ENCODE peak calls at places on chromosomes 4 and X, in seven cellular contexts. One of them, this sample, is unnamed.
A peak's percentile ranks its signal among the peaks of the same experiment; 100 is the strongest.

GRCh38 chr4:89283975-89284556 is 23.5 kb downstream of the GPRIN3 start:
- DNase-seq in neural progenitor cell: no peak
- DNase-seq in tibial artery: no peak
- DNase-seq in uterus: no peak
- DNase-seq in body of pancreas: no peak
- DNase-seq in endothelial cell of umbilical vein: no peak
- DNase-seq in CD4-positive, alpha-beta T cell: no peak
- DNase-seq in this sample: no peak

GRCh38 chrX:2360731-2361130 is 140.0 kb downstream of the DHRSX start:
- DNase-seq in endothelial cell of umbilical vein: peak; percentile 38
- DNase-seq in body of pancreas: peak; percentile 6
- DNase-seq in uterus: no peak
- DNase-seq in tibial artery: no peak
- DNase-seq in neural progenitor cell: no peak
- DNase-seq in CD4-positive, alpha-beta T cell: no peak
- DNase-seq in this sample: no peak

GRCh38 chr4:174690665-174691064 is 138.4 kb downstream of the GLRA3 start:
- DNase-seq in uterus: no peak
- DNase-seq in CD4-positive, alpha-beta T cell: no peak
- DNase-seq in body of pancreas: no peak
- DNase-seq in endothelial cell of umbilical vein: no peak
- DNase-seq in neural progenitor cell: no peak
- DNase-seq in tibial artery: no peak
- DNase-seq in this sample: no peak

GRCh38 chr4:102663073-102663472 is 97.7 kb downstream of the MANBA start:
- DNase-seq in body of pancreas: no peak
- DNase-seq in endothelial cell of umbilical vein: no peak
- DNase-seq in uterus: no peak
- DNase-seq in CD4-positive, alpha-beta T cell: no peak
- DNase-seq in neural progenitor cell: no peak
- DNase-seq in tibial artery: no peak
- DNase-seq in this sample: no peak

GRCh38 chr4:69563424-69563823 is 67.7 kb upstream of the UGT2B4 start:
- DNase-seq in body of pancreas: no peak
- DNase-seq in tibial artery: no peak
- DNase-seq in CD4-positive, alpha-beta T cell: no peak
- DNase-seq in endothelial cell of umbilical vein: no peak
- DNase-seq in neural progenitor cell: no peak
- DNase-seq in uterus: no peak
- DNase-seq in this sample: no peak

GRCh38 chr4:56129431-56129861 is 180.7 kb downstream of the CEP135 start:
- DNase-seq in neural progenitor cell: peak; percentile 24
- DNase-seq in tibial artery: no peak
- DNase-seq in body of pancreas: peak; percentile 16
- DNase-seq in CD4-positive, alpha-beta T cell: no peak
- DNase-seq in uterus: no peak
- DNase-seq in endothelial cell of umbilical vein: no peak
- DNase-seq in this sample: peak; percentile 64

GRCh38 chr4:5940470-5941203 is 47.8 kb upstream of the CRMP1 start:
- DNase-seq in body of pancreas: no peak
- DNase-seq in neural progenitor cell: peak; percentile 46
- DNase-seq in tibial artery: no peak
- DNase-seq in CD4-positive, alpha-beta T cell: no peak
- DNase-seq in uterus: no peak
- DNase-seq in endothelial cell of umbilical vein: no peak
- DNase-seq in this sample: no peak

GRCh38 chr4:3420606-3420955 is 21.2 kb upstream of the HGFAC start:
- DNase-seq in neural progenitor cell: no peak
- DNase-seq in body of pancreas: no peak
- DNase-seq in tibial artery: no peak
- DNase-seq in CD4-positive, alpha-beta T cell: no peak
- DNase-seq in endothelial cell of umbilical vein: no peak
- DNase-seq in uterus: no peak
- DNase-seq in this sample: peak; percentile 60

GRCh38 chr4:78862314-78862737 is 76.9 kb downstream of the PAQR3 start:
- DNase-seq in tibial artery: no peak
- DNase-seq in uterus: no peak
- DNase-seq in neural progenitor cell: no peak
- DNase-seq in CD4-positive, alpha-beta T cell: no peak
- DNase-seq in body of pancreas: no peak
- DNase-seq in endothelial cell of umbilical vein: no peak
- DNase-seq in this sample: no peak

GRCh38 chr4:24473309-24473721 is 111.0 kb downstream of the DHX15 start:
- DNase-seq in neural progenitor cell: peak; percentile 56
- DNase-seq in CD4-positive, alpha-beta T cell: no peak
- DNase-seq in tibial artery: no peak
- DNase-seq in endothelial cell of umbilical vein: no peak
- DNase-seq in body of pancreas: peak; percentile 10
- DNase-seq in uterus: peak; percentile 23
- DNase-seq in this sample: no peak

GRCh38 chrX:114582698-114583395 is 1.0 kb upstream of the HTR2C start:
- DNase-seq in tibial artery: no peak
- DNase-seq in uterus: no peak
- DNase-seq in neural progenitor cell: peak; percentile 58
- DNase-seq in endothelial cell of umbilical vein: no peak
- DNase-seq in CD4-positive, alpha-beta T cell: no peak
- DNase-seq in body of pancreas: no peak
- DNase-seq in this sample: no peak

GRCh38 chr4:153169811-153170210 is 34.4 kb upstream of the TRIM2 start:
- DNase-seq in body of pancreas: no peak
- DNase-seq in uterus: no peak
- DNase-seq in neural progenitor cell: no peak
- DNase-seq in endothelial cell of umbilical vein: no peak
- DNase-seq in CD4-positive, alpha-beta T cell: no peak
- DNase-seq in tibial artery: no peak
- DNase-seq in this sample: no peak

GRCh38 chr4:154491731-154492249 is at the start of gene DCHS2:
- DNase-seq in tibial artery: no peak
- DNase-seq in uterus: peak; percentile 53
- DNase-seq in neural progenitor cell: peak; percentile 74
- DNase-seq in endothelial cell of umbilical vein: no peak
- DNase-seq in body of pancreas: no peak
- DNase-seq in CD4-positive, alpha-beta T cell: no peak
- DNase-seq in this sample: peak; percentile 78

GRCh38 chr4:173461170-173461569 is 62.3 kb upstream of the SCRG1 start:
- DNase-seq in tibial artery: no peak
- DNase-seq in uterus: no peak
- DNase-seq in CD4-positive, alpha-beta T cell: no peak
- DNase-seq in body of pancreas: no peak
- DNase-seq in endothelial cell of umbilical vein: no peak
- DNase-seq in neural progenitor cell: no peak
- DNase-seq in this sample: no peak

GRCh38 chrX:139924069-139924695 is 8.7 kb downstream of the ATP11C start:
- DNase-seq in uterus: no peak
- DNase-seq in neural progenitor cell: no peak
- DNase-seq in endothelial cell of umbilical vein: peak; percentile 52
- DNase-seq in CD4-positive, alpha-beta T cell: no peak
- DNase-seq in tibial artery: no peak
- DNase-seq in body of pancreas: no peak
- DNase-seq in this sample: no peak

GRCh38 chrX:20244936-20245335 is 21.8 kb downstream of the RPS6KA3 start:
- DNase-seq in body of pancreas: no peak
- DNase-seq in CD4-positive, alpha-beta T cell: no peak
- DNase-seq in neural progenitor cell: no peak
- DNase-seq in endothelial cell of umbilical vein: no peak
- DNase-seq in tibial artery: no peak
- DNase-seq in uterus: no peak
- DNase-seq in this sample: no peak

GRCh38 chr4:684611-685010 is 4.3 kb downstream of the SLC49A3 start:
- DNase-seq in uterus: no peak
- DNase-seq in body of pancreas: no peak
- DNase-seq in tibial artery: no peak
- DNase-seq in neural progenitor cell: no peak
- DNase-seq in CD4-positive, alpha-beta T cell: no peak
- DNase-seq in endothelial cell of umbilical vein: no peak
- DNase-seq in this sample: no peak

GRCh38 chr4:56296449-56296990 is 90.8 kb downstream of the AASDH start:
- DNase-seq in endothelial cell of umbilical vein: no peak
- DNase-seq in body of pancreas: peak; percentile 11
- DNase-seq in neural progenitor cell: no peak
- DNase-seq in CD4-positive, alpha-beta T cell: no peak
- DNase-seq in uterus: no peak
- DNase-seq in tibial artery: no peak
- DNase-seq in this sample: no peak

GRCh38 chr4:168522371-168522770 is 25.5 kb downstream of the PALLD start:
- DNase-seq in endothelial cell of umbilical vein: no peak
- DNase-seq in uterus: no peak
- DNase-seq in neural progenitor cell: no peak
- DNase-seq in body of pancreas: no peak
- DNase-seq in CD4-positive, alpha-beta T cell: no peak
- DNase-seq in tibial artery: no peak
- DNase-seq in this sample: no peak

GRCh38 chrX:100731441-100732281 is at the start of gene SYTL4:
- DNase-seq in CD4-positive, alpha-beta T cell: no peak
- DNase-seq in endothelial cell of umbilical vein: peak; percentile 57
- DNase-seq in neural progenitor cell: peak; percentile 57
- DNase-seq in body of pancreas: peak; percentile 7
- DNase-seq in uterus: peak; percentile 63
- DNase-seq in tibial artery: peak; percentile 28
- DNase-seq in this sample: peak; percentile 87

GRCh38 chr4:107740950-107741701 is 21.1 kb upstream of the PAPSS1 start:
- DNase-seq in uterus: peak; percentile 67
- DNase-seq in neural progenitor cell: no peak
- DNase-seq in endothelial cell of umbilical vein: peak; percentile 81
- DNase-seq in CD4-positive, alpha-beta T cell: no peak
- DNase-seq in tibial artery: peak; percentile 60
- DNase-seq in body of pancreas: peak; percentile 41
- DNase-seq in this sample: no peak
- TF ChIP-seq CTCF in uterus: no peak
- TF ChIP-seq CTCF in neural progenitor cell: no peak
- TF ChIP-seq CTCF in endothelial cell of umbilical vein: no peak
- TF ChIP-seq CTCF in CD4-positive, alpha-beta T cell: no peak
- TF ChIP-seq CTCF in tibial artery: no peak
- TF ChIP-seq CTCF in body of pancreas: no peak
- TF ChIP-seq CTCF in this sample: no peak

GRCh38 chrX:120242807-120243206 is 7.8 kb upstream of the ZBTB33 start:
- DNase-seq in endothelial cell of umbilical vein: no peak
- DNase-seq in body of pancreas: no peak
- DNase-seq in CD4-positive, alpha-beta T cell: no peak
- DNase-seq in uterus: no peak
- DNase-seq in tibial artery: no peak
- DNase-seq in neural progenitor cell: no peak
- DNase-seq in this sample: no peak

GRCh38 chrX:120238947-120239346 is 11.7 kb upstream of the ZBTB33 start:
- DNase-seq in endothelial cell of umbilical vein: no peak
- DNase-seq in neural progenitor cell: no peak
- DNase-seq in uterus: no peak
- DNase-seq in body of pancreas: no peak
- DNase-seq in CD4-positive, alpha-beta T cell: no peak
- DNase-seq in tibial artery: no peak
- DNase-seq in this sample: no peak

GRCh38 chrX:120244735-120245498 is 5.7 kb upstream of the ZBTB33 start:
- DNase-seq in body of pancreas: peak; percentile 87
- DNase-seq in uterus: peak; percentile 78
- DNase-seq in tibial artery: peak; percentile 75
- DNase-seq in neural progenitor cell: peak; percentile 68
- DNase-seq in endothelial cell of umbilical vein: peak; percentile 73
- DNase-seq in CD4-positive, alpha-beta T cell: peak; percentile 38
- DNase-seq in this sample: peak; percentile 80

DNA sequence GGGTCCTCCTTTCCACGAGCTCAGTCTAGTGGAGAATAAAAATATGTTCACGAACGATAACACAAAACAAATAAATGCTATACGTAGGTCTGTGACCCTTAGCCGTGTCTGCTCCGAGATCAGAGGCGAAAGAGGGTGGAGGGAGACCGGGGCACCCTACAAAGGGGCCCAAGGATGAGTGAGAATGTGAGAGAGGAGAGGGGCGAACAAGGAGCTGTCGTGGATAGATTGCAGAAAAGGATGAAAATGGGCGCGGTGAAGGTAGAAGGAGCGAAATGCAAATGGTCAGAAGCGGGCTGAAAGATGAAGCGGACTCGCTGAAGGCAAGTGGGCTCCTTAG is 6.2 kb upstream of the ZBTB33 start:
- DNase-seq in CD4-positive, alpha-beta T cell: no peak
- DNase-seq in neural progenitor cell: no peak
- DNase-seq in endothelial cell of umbilical vein: no peak
- DNase-seq in body of pancreas: no peak
- DNase-seq in uterus: no peak
- DNase-seq in tibial artery: no peak
- DNase-seq in this sample: no peak
- H3K27ac ChIP-seq in CD4-positive, alpha-beta T cell: peak overlapping the region; percentile 14
- H3K27ac ChIP-seq in neural progenitor cell: no peak overlapping the region
- H3K27ac ChIP-seq in endothelial cell of umbilical vein: no peak overlapping the region
- H3K27ac ChIP-seq in body of pancreas: peak overlapping the region; percentile 72
- H3K27ac ChIP-seq in uterus: peak overlapping the region; percentile 81
- H3K27ac ChIP-seq in tibial artery: peak overlapping the region; percentile 79
- H3K27ac ChIP-seq in this sample: peak overlapping the region; percentile 80

DNA sequence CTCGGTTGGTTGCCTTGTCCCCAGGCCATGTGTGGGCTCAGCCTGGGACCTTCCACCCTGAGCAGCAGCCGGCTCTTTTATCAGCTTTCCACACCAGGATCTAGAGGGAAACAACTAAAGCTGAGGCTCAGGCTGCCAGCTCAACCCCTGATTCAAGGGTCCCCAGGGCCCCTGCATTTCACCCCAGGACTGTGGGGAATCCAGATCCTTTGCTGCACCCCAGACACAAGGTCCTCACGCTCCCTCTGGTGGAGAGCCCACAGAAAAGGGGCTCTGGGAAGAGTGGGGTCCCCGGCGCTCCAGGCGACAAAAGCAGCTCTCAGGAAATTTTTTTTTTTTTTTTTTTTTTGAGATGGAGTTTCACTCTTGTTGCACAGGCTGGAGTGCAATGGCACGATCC is 64.3 kb downstream of the ZFYVE28 start:
- DNase-seq in neural progenitor cell: peak; percentile 59
- DNase-seq in tibial artery: no peak
- DNase-seq in endothelial cell of umbilical vein: no peak
- DNase-seq in uterus: peak; percentile 10
- DNase-seq in CD4-positive, alpha-beta T cell: peak; percentile 18
- DNase-seq in body of pancreas: no peak
- DNase-seq in this sample: no peak
- TF ChIP-seq CTCF in neural progenitor cell: peak; percentile 52
- TF ChIP-seq CTCF in tibial artery: no peak
- TF ChIP-seq CTCF in endothelial cell of umbilical vein: no peak
- TF ChIP-seq CTCF in uterus: no peak
- TF ChIP-seq CTCF in CD4-positive, alpha-beta T cell: peak; percentile 45
- TF ChIP-seq CTCF in body of pancreas: no peak
- TF ChIP-seq CTCF in this sample: no peak

DNA sequence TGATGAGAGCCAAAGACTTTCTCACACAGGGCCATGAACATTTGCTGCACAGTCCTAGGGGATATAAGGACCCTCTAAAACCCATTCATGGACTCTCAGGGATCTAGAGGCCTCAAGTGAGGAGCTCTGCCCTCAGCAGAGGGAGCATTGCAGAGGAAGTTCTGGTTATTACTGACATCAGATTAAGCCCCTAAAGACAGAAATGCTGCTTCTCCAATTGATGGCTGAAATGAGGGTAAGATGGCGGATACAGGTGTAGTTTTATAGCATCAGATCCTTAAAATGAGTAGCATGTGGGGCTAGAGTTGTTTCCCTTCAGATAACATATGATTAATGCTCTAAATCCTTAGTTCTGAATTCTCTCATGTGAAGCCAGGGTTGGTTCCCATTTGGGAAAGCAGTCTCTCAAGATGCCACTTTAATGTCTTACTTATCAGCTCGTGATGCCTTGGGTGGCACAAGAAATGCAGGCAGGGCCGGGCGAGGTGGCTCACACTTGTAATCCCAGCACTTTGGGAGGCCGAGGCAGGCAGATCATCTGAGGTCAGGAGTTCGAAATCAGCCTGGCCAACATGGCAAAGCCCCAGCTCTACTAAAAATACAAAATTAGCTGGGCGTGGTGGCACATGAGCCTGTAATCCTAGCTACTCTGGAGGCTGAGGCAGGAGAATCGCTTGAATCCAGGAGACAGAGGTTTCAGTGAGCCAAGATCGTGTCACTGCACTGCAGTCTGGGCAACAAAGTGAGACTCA is 7.9 kb downstream of the RHOH start:
- DNase-seq in neural progenitor cell: no peak
- DNase-seq in tibial artery: no peak
- DNase-seq in uterus: no peak
- DNase-seq in body of pancreas: no peak
- DNase-seq in CD4-positive, alpha-beta T cell: no peak
- DNase-seq in endothelial cell of umbilical vein: no peak
- DNase-seq in this sample: no peak
- H3K27ac ChIP-seq in neural progenitor cell: no peak overlapping the region
- H3K27ac ChIP-seq in tibial artery: no peak overlapping the region
- H3K27ac ChIP-seq in uterus: no peak overlapping the region
- H3K27ac ChIP-seq in body of pancreas: no peak overlapping the region
- H3K27ac ChIP-seq in CD4-positive, alpha-beta T cell: peak overlapping the region; percentile 99
- H3K27ac ChIP-seq in endothelial cell of umbilical vein: no peak overlapping the region
- H3K27ac ChIP-seq in this sample: peak overlapping the region; percentile 70